ENCODE peak calls at places on chromosomes 13 and 19, in nine cellular contexts. O is tibial artery; N is left ventricle myocardium inferior; X is A673; Z is uterus; F is CD8-positive, alpha-beta T cell; K is fibroblast of pulmonary artery; E is fibroblast of lung; T is BE2C. L is an unnamed sample.

GRCh38 chr19:17579523-17580244 is 24.2 kb downstream of the COLGALT1 start:
- DNase-seq in E (peak), X (peak), O (peak), T (peak), N (peak), K (peak), F (no peak), Z (peak), L (peak)

GRCh38 chr13:46119883-46120614 is 15.2 kb upstream of the CPB2 start:
- DNase-seq in E (peak), N (no peak), F (no peak), Z (peak), X (peak), O (no peak), K (peak), T (peak), L (no peak)

GRCh38 chr19:52188822-52189744 is 769 bp upstream of the PPP2R1A start:
- DNase-seq in K (no peak), O (peak), N (peak), T (peak), X (no peak), F (no peak), E (no peak), Z (no peak), L (peak)

GRCh38 chr13:33128134-33128533 is 111.9 kb downstream of the KL start:
- DNase-seq in E (no peak), X (no peak), O (no peak), Z (no peak), F (no peak), K (no peak), N (no peak), T (no peak), L (no peak)

GRCh38 chr13:86608739-86609138 is 809.5 kb upstream of the SLITRK6 start:
- DNase-seq in X (no peak), O (no peak), K (no peak), E (no peak), Z (no peak), F (no peak), T (no peak), N (no peak), L (no peak)

GRCh38 chr19:39435499-39436349 is at the start of gene RPS16:
- DNase-seq in X (peak), T (peak), O (peak), Z (peak), F (peak), K (peak), E (peak), N (peak), L (peak)

GRCh38 chr19:14028901-14029300 is 953 bp downstream of the RLN3 start:
- DNase-seq in T (no peak), Z (no peak), F (no peak), E (no peak), O (no peak), N (no peak), X (no peak), K (no peak), L (no peak)

GRCh38 chr13:35347679-35348205 is 128.7 kb downstream of the MAB21L1 start:
- DNase-seq in F (no peak), Z (no peak), N (no peak), X (no peak), T (peak), O (no peak), K (no peak), E (no peak), L (no peak)

GRCh38 chr13:100673376-100673830 is 1.2 kb downstream of the TMTC4 start:
- DNase-seq in T (peak), Z (no peak), K (no peak), O (no peak), E (no peak), F (no peak), X (no peak), N (no peak), L (peak)

GRCh38 chr19:19627716-19628498 is at the start of gene LPAR2:
- DNase-seq in X (peak), N (no peak), F (peak), T (no peak), K (no peak), O (no peak), Z (no peak), E (no peak), L (peak)

GRCh38 chr13:31798189-31798588 is 58.9 kb downstream of the RXFP2 start:
- DNase-seq in F (no peak), Z (no peak), O (no peak), N (no peak), K (no peak), X (no peak), E (no peak), T (no peak), L (no peak)

GRCh38 chr19:17954401-17954800 is 12.5 kb upstream of the KCNN1 start:
- DNase-seq in T (no peak), N (no peak), E (no peak), X (no peak), Z (no peak), O (no peak), K (no peak), F (no peak), L (no peak)

GRCh38 chr13:98507060-98507797 is 69.7 kb downstream of the STK24 start:
- DNase-seq in T (peak), N (peak), O (peak), E (peak), K (peak), X (peak), Z (no peak), F (peak), L (peak)

GRCh38 chr13:89486065-89486464 is 1814.9 kb downstream of the SLITRK5 start:
- DNase-seq in K (no peak), E (no peak), N (no peak), X (no peak), F (no peak), Z (no peak), O (no peak), T (no peak), L (no peak)

GRCh38 chr19:1050989-1051788 is 11.3 kb downstream of the ABCA7 start:
- DNase-seq in T (peak), O (no peak), Z (no peak), K (no peak), N (no peak), E (no peak), F (no peak), X (no peak), L (no peak)

GRCh38 chr19:55479451-55480230 is 3.2 kb downstream of the ZNF628 start:
- DNase-seq in N (no peak), X (no peak), K (no peak), E (no peak), O (no peak), F (no peak), Z (no peak), T (no peak), L (no peak)

GRCh38 chr19:3573858-3574637 is 1.3 kb downstream of the HMG20B start:
- DNase-seq in E (peak), K (peak), N (peak), Z (peak), O (peak), F (peak), T (peak), X (peak), L (peak)

GRCh38 chr19:47255947-47256687 is at the start of gene CCDC9:
- DNase-seq in E (peak), N (peak), T (peak), F (peak), K (peak), X (peak), O (peak), Z (peak), L (peak)

GRCh38 chr13:75318138-75318833 is 163.7 kb downstream of the TBC1D4 start:
- DNase-seq in F (no peak), X (no peak), T (no peak), E (no peak), K (no peak), O (no peak), Z (no peak), N (no peak), L (no peak)

GRCh38 chr13:98930014-98930625 is 47.7 kb downstream of the DOCK9 start:
- DNase-seq in K (no peak), O (no peak), N (no peak), Z (no peak), F (no peak), E (no peak), X (no peak), T (no peak), L (peak)

GRCh38 chr19:1122972-1123363 is 19.2 kb downstream of the GPX4 start:
- DNase-seq in N (no peak), K (peak), F (no peak), T (peak), E (peak), O (no peak), Z (peak), X (peak), L (peak)

GRCh38 chr19:41426952-41427646 is at the start of gene B3GNT8:
- DNase-seq in N (peak), Z (peak), E (peak), O (peak), F (peak), X (peak), T (peak), K (peak), L (peak)

GRCh38 chr19:50154529-50154928 is 8.6 kb downstream of the IZUMO2 start:
- DNase-seq in N (no peak), F (no peak), Z (no peak), K (no peak), O (no peak), E (no peak), X (no peak), T (no peak), L (no peak)

GRCh38 chr19:10270180-10270615 is 722 bp upstream of the ICAM1 start:
- DNase-seq in T (no peak), O (peak), Z (peak), E (no peak), K (peak), F (peak), X (no peak), N (peak), L (no peak)

GRCh38 chr13:77827350-77827749 is 91.3 kb downstream of the EDNRB start:
- DNase-seq in Z (no peak), F (no peak), O (peak), X (peak), E (peak), T (no peak), K (peak), N (peak), L (no peak)

GRCh38 chr13:50365683-50366391 is 350.6 kb downstream of the KCNRG start:
- DNase-seq in N (no peak), K (no peak), T (no peak), F (peak), E (no peak), O (no peak), X (no peak), Z (no peak), L (no peak)

GRCh38 chr13:83881917-83882625 is at the start of gene SLITRK1:
- DNase-seq in T (peak), O (no peak), F (no peak), K (peak), Z (no peak), X (peak), E (peak), N (no peak), L (peak)

GRCh38 chr13:84491952-84492351 is 609.7 kb upstream of the SLITRK1 start:
- DNase-seq in X (no peak), T (no peak), O (no peak), N (no peak), Z (no peak), K (no peak), F (no peak), E (no peak), L (no peak)

GRCh38 chr13:109345433-109345941 is 440.9 kb downstream of the IRS2 start:
- DNase-seq in N (no peak), O (no peak), X (peak), E (peak), F (no peak), Z (no peak), T (peak), K (peak), L (no peak)

GRCh38 chr13:36475468-36475867 is 43.2 kb downstream of the CCNA1 start:
- DNase-seq in N (no peak), K (peak), O (no peak), X (peak), E (peak), Z (no peak), F (no peak), T (no peak), L (no peak)

GRCh38 chr19:49570997-49571676 is 9.2 kb downstream of the NOSIP start:
- DNase-seq in T (peak), X (peak), K (no peak), Z (no peak), O (no peak), E (no peak), F (no peak), N (no peak), L (no peak)

GRCh38 chr19:54630784-54631183 is 500 bp downstream of the LILRB1 start:
- DNase-seq in F (no peak), K (no peak), T (no peak), N (no peak), O (no peak), E (no peak), Z (no peak), X (no peak), L (no peak)

GRCh38 chr13:21638319-21639282 is 32.3 kb upstream of the FGF9 start:
- DNase-seq in F (peak), E (peak), N (no peak), Z (no peak), X (peak), K (peak), T (no peak), O (no peak), L (peak)

GRCh38 chr19:56309511-56310185 is 5.0 kb downstream of the ZSCAN5A start:
- DNase-seq in O (no peak), X (peak), K (peak), F (peak), E (peak), Z (no peak), N (peak), T (peak), L (peak)

GRCh38 chr13:43846496-43846895 is 33.0 kb downstream of the CCDC122 start:
- DNase-seq in E (peak), Z (no peak), X (no peak), T (no peak), K (peak), N (no peak), O (no peak), F (no peak), L (no peak)

GRCh38 chr19:16436780-16437179 is 35.0 kb downstream of the EPS15L1 start:
- DNase-seq in E (no peak), X (no peak), Z (no peak), N (no peak), O (no peak), K (no peak), T (no peak), F (no peak), L (no peak)
- TF ChIP-seq CTCF in E (no peak), X (no peak), Z (no peak), N (no peak), O (no peak), K (no peak), T (no peak), F (no peak), L (no peak)

GRCh38 chr19:7701654-7702457 is at the start of gene FCER2:
- DNase-seq in E (no peak), O (no peak), Z (no peak), N (no peak), T (no peak), K (no peak), F (no peak), X (no peak), L (no peak)
- TF ChIP-seq CTCF in E (no peak), O (no peak), Z (no peak), N (no peak), T (no peak), K (no peak), F (no peak), X (no peak), L (no peak)

GRCh38 chr13:25468330-25469178 is 96.8 kb downstream of the ATP8A2 start:
- DNase-seq in K (no peak), O (no peak), Z (no peak), T (peak), X (peak), E (no peak), F (no peak), N (no peak), L (peak)
- TF ChIP-seq CTCF in K (no peak), O (no peak), Z (no peak), T (no peak), X (no peak), E (no peak), F (no peak), N (no peak), L (no peak)

GRCh38 chr13:44971656-44972595 is 17.3 kb downstream of the NUFIP1 start:
- DNase-seq in N (no peak), F (no peak), E (no peak), K (peak), T (no peak), Z (no peak), X (peak), O (no peak), L (no peak)

GRCh38 chr13:44969858-44970484 is 19.3 kb downstream of the NUFIP1 start:
- DNase-seq in K (peak), X (peak), O (no peak), Z (no peak), F (no peak), E (peak), T (no peak), N (no peak), L (peak)

GRCh38 chr13:44961997-44962396 is 27.3 kb downstream of the NUFIP1 start:
- DNase-seq in X (no peak), Z (no peak), E (no peak), F (no peak), K (no peak), N (no peak), O (no peak), T (no peak), L (no peak)

GRCh38 chr13:44972956-44973581 is 16.2 kb downstream of the NUFIP1 start:
- DNase-seq in F (no peak), Z (no peak), K (peak), O (no peak), X (peak), T (no peak), E (peak), N (no peak), L (no peak)

DNA sequence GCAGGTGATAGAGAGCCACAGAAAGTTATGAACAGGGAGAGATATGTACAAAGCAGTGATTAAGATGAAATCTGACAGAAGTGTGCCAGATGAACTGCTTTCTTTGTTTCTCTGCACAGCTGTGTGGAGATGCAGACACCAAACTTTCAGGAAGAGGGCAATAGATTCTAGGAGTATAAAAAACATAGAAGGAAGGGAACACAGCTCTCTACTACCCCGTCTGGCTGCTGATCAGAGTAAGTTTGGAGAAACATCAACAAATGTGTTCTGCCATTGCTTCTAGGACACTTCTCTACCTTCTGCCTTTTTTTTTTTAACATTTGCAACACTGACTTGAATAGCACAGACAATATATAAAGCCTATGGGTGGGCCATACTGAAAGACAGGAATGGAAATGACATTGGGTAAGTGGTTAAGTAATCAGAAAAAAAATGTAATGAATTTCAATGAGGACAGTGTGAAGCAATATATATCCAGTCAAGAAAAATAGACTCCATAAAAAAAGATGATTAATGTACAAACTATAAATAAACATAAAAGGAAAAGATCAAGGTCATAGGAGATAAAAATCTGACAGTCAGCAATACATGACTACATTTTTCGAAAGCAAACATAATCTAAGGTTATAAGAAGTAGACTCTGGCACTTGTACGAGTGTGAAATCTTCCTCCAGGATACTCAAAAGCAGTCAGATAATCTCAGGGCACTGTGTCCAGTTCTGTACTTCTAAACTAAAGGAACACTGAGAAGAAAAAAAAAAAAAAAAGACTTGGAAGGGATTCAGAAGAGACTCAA is 21.4 kb downstream of the NUFIP1 start:
- DNase-seq in F (no peak), X (no peak), T (no peak), N (no peak), E (peak), Z (no peak), K (peak), O (no peak), L (no peak)
- TF ChIP-seq CTCF in F (no peak), X (peak), T (no peak), N (peak), E (peak), Z (peak), K (peak), O (no peak), L (no peak)

GRCh38 chr13:28421674-28422410 is 73.1 kb downstream of the FLT1 start:
- DNase-seq in T (no peak), N (no peak), K (no peak), Z (no peak), F (no peak), E (no peak), X (no peak), O (no peak), L (no peak)

GRCh38 chr13:28411859-28412353 is 83.0 kb downstream of the FLT1 start:
- DNase-seq in X (no peak), E (peak), O (no peak), Z (no peak), T (no peak), N (no peak), F (no peak), K (peak), L (no peak)

GRCh38 chr13:28413999-28414398 is 80.9 kb downstream of the FLT1 start:
- DNase-seq in T (no peak), F (no peak), O (no peak), X (no peak), Z (no peak), E (no peak), N (no peak), K (no peak), L (no peak)

GRCh38 chr13:28412981-28413380 is 81.9 kb downstream of the FLT1 start:
- DNase-seq in O (no peak), K (peak), X (no peak), T (no peak), F (no peak), Z (no peak), E (no peak), N (peak), L (no peak)

GRCh38 chr13:28415994-28416411 is 78.9 kb downstream of the FLT1 start:
- DNase-seq in Z (no peak), X (no peak), T (no peak), F (no peak), K (no peak), E (no peak), O (no peak), N (no peak), L (no peak)
- TF ChIP-seq CTCF in Z (no peak), X (peak), T (no peak), F (no peak), K (no peak), E (no peak), O (no peak), N (no peak), L (no peak)

L was measured in endothelial cell.